ENCODE peak calls at places on chromosome 18, in seven cellular contexts. Q, K, L, Z, G, O and U are unnamed samples.

GRCh38 chr18:34870916-34871315 is 160.8 kb downstream of the DTNA start:
- DNase-seq in Q (no peak), K (no peak), L (no peak), Z (no peak), G (no peak), O (peak), U (no peak)

GRCh38 chr18:3703732-3704176 is 253.8 kb downstream of the TGIF1 start:
- DNase-seq in Q (peak), K (peak), L (peak), Z (no peak), G (peak), O (peak), U (peak)

GRCh38 chr18:8858888-8859511 is 153.6 kb downstream of the MTCL1 start:
- DNase-seq in Q (peak), K (peak), L (peak), Z (no peak), G (peak), O (no peak), U (peak)

GRCh38 chr18:59279193-59279592 is 5.9 kb upstream of the RAX start:
- DNase-seq in Q (no peak), K (no peak), L (no peak), Z (no peak), G (no peak), O (no peak), U (no peak)

GRCh38 chr18:63180333-63180732 is 139.2 kb downstream of the BCL2 start:
- DNase-seq in Q (no peak), K (no peak), L (no peak), Z (no peak), G (no peak), O (peak), U (no peak)

GRCh38 chr18:2536493-2536892 is 34.8 kb downstream of the METTL4 start:
- DNase-seq in Q (peak), K (peak), L (no peak), Z (no peak), G (peak), O (no peak), U (peak)

GRCh38 chr18:44735071-44735470 is 54.4 kb downstream of the SETBP1 start:
- DNase-seq in Q (no peak), K (no peak), L (no peak), Z (no peak), G (no peak), O (no peak), U (no peak)

GRCh38 chr18:76524900-76525698 is 30.1 kb upstream of the ZNF516 start:
- DNase-seq in Q (peak), K (peak), L (peak), Z (peak), G (peak), O (peak), U (no peak)

GRCh38 chr18:9737814-9738160 is 29.7 kb downstream of the RAB31 start:
- DNase-seq in Q (no peak), K (no peak), L (no peak), Z (no peak), G (peak), O (no peak), U (no peak)

GRCh38 chr18:23560186-23560585 is 26.1 kb downstream of the NPC1 start:
- DNase-seq in Q (no peak), K (no peak), L (no peak), Z (no peak), G (no peak), O (no peak), U (no peak)

GRCh38 chr18:43596106-43596712 is 318.9 kb upstream of the SYT4 start:
- DNase-seq in Q (peak), K (peak), L (peak), Z (peak), G (peak), O (peak), U (peak)

GRCh38 chr18:28087173-28087563 is 89.8 kb downstream of the CDH2 start:
- DNase-seq in Q (no peak), K (peak), L (no peak), Z (no peak), G (no peak), O (no peak), U (no peak)

GRCh38 chr18:8241731-8242130 is 367.5 kb upstream of the RAB12 start:
- DNase-seq in Q (no peak), K (no peak), L (no peak), Z (no peak), G (no peak), O (no peak), U (no peak)

GRCh38 chr18:31661965-31662364 is 22.4 kb downstream of the B4GALT6 start:
- DNase-seq in Q (peak), K (peak), L (no peak), Z (no peak), G (no peak), O (no peak), U (no peak)

GRCh38 chr18:33839452-33840225 is 261.6 kb downstream of the ASXL3 start:
- DNase-seq in Q (peak), K (peak), L (peak), Z (peak), G (peak), O (peak), U (peak)

GRCh38 chr18:33817096-33817495 is 239.1 kb downstream of the ASXL3 start:
- DNase-seq in Q (peak), K (no peak), L (no peak), Z (no peak), G (no peak), O (no peak), U (peak)

GRCh38 chr18:44920441-44920840 is 239.8 kb downstream of the SETBP1 start:
- DNase-seq in Q (no peak), K (no peak), L (no peak), Z (no peak), G (no peak), O (no peak), U (no peak)

GRCh38 chr18:63161728-63162195 is 157.8 kb downstream of the BCL2 start:
- DNase-seq in Q (peak), K (peak), L (peak), Z (peak), G (peak), O (no peak), U (peak)

GRCh38 chr18:58541789-58542425 is 87.0 kb downstream of the ALPK2 start:
- DNase-seq in Q (peak), K (peak), L (peak), Z (peak), G (peak), O (no peak), U (peak)

GRCh38 chr18:36638224-36638623 is 190.6 kb downstream of the TPGS2 start:
- DNase-seq in Q (no peak), K (no peak), L (no peak), Z (no peak), G (no peak), O (no peak), U (no peak)

GRCh38 chr18:42561521-42561920 is 554.0 kb downstream of the RIT2 start:
- DNase-seq in Q (no peak), K (no peak), L (no peak), Z (no peak), G (no peak), O (no peak), U (no peak)

GRCh38 chr18:24208270-24209035 is 69.6 kb downstream of the CABYR start:
- DNase-seq in Q (no peak), K (no peak), L (no peak), Z (no peak), G (peak), O (no peak), U (peak)

GRCh38 chr18:5295231-5295920 is at the start of gene ZBTB14:
- DNase-seq in Q (peak), K (peak), L (peak), Z (no peak), G (peak), O (peak), U (peak)

GRCh38 chr18:51301376-51301775 is 103.9 kb upstream of the MEX3C start:
- DNase-seq in Q (no peak), K (no peak), L (no peak), Z (no peak), G (no peak), O (no peak), U (no peak)

GRCh38 chr18:51195602-51196115 is 1.8 kb downstream of the MEX3C start:
- DNase-seq in Q (peak), K (peak), L (peak), Z (no peak), G (peak), O (peak), U (peak)

GRCh38 chr18:78703297-78703696 is 276.3 kb upstream of the SALL3 start:
- DNase-seq in Q (no peak), K (no peak), L (no peak), Z (no peak), G (no peak), O (no peak), U (no peak)

GRCh38 chr18:78406743-78407455 is 572.7 kb upstream of the SALL3 start:
- DNase-seq in Q (no peak), K (no peak), L (no peak), Z (no peak), G (no peak), O (no peak), U (no peak)

GRCh38 chr18:79552696-79553095 is 126.9 kb upstream of the CTDP1 start:
- DNase-seq in Q (no peak), K (no peak), L (no peak), Z (no peak), G (no peak), O (no peak), U (no peak)

GRCh38 chr18:2857491-2858063 is 10.8 kb downstream of the EMILIN2 start:
- DNase-seq in Q (peak), K (peak), L (no peak), Z (no peak), G (peak), O (no peak), U (peak)

GRCh38 chr18:77092104-77093066 is 40.2 kb downstream of the MBP start:
- DNase-seq in Q (no peak), K (no peak), L (no peak), Z (no peak), G (no peak), O (no peak), U (no peak)

GRCh38 chr18:13612111-13612997 is 114.0 kb downstream of the FAM210A start:
- DNase-seq in Q (no peak), K (no peak), L (no peak), Z (no peak), G (no peak), O (no peak), U (no peak)